ENCODE peak calls at places on chromosome 2, in six cellular contexts. One of them, this sample, is unnamed.

GRCh38 chr2:236200378-236200777 is 32.2 kb upstream of the GBX2 start:
- DNase-seq in substantia nigra: no peak
- DNase-seq in frontal cortex: no peak
- DNase-seq in stimulated activated CD4-positive, alpha-beta T cell treated with anti-CD3 and anti-CD28 coated beads, Interleukin-12 subunit alpha, Interleukin-12 subunit beta, amount 100 ng/mL, for 48 hours: no peak
- DNase-seq in hypothalamus: no peak
- DNase-seq in Caki2: no peak
- DNase-seq in this sample: no peak

GRCh38 chr2:191218292-191218898 is 26.8 kb upstream of the MYO1B start:
- DNase-seq in substantia nigra: no peak
- DNase-seq in hypothalamus: no peak
- DNase-seq in Caki2: peak
- DNase-seq in stimulated activated CD4-positive, alpha-beta T cell treated with anti-CD3 and anti-CD28 coated beads, Interleukin-12 subunit alpha, Interleukin-12 subunit beta, amount 100 ng/mL, for 48 hours: no peak
- DNase-seq in frontal cortex: peak
- DNase-seq in this sample: peak

GRCh38 chr2:61926921-61927477 is 21.5 kb downstream of the COMMD1 start:
- DNase-seq in hypothalamus: no peak
- DNase-seq in stimulated activated CD4-positive, alpha-beta T cell treated with anti-CD3 and anti-CD28 coated beads, Interleukin-12 subunit alpha, Interleukin-12 subunit beta, amount 100 ng/mL, for 48 hours: no peak
- DNase-seq in substantia nigra: no peak
- DNase-seq in frontal cortex: no peak
- DNase-seq in Caki2: no peak
- DNase-seq in this sample: no peak

GRCh38 chr2:108536133-108536780 is 2.0 kb downstream of the LIMS1 start:
- DNase-seq in substantia nigra: no peak
- DNase-seq in stimulated activated CD4-positive, alpha-beta T cell treated with anti-CD3 and anti-CD28 coated beads, Interleukin-12 subunit alpha, Interleukin-12 subunit beta, amount 100 ng/mL, for 48 hours: no peak
- DNase-seq in Caki2: peak
- DNase-seq in frontal cortex: no peak
- DNase-seq in hypothalamus: no peak
- DNase-seq in this sample: peak

GRCh38 chr2:88038263-88039105 is 17.1 kb downstream of the KRCC1 start:
- DNase-seq in substantia nigra: no peak
- DNase-seq in Caki2: peak
- DNase-seq in frontal cortex: no peak
- DNase-seq in hypothalamus: no peak
- DNase-seq in stimulated activated CD4-positive, alpha-beta T cell treated with anti-CD3 and anti-CD28 coated beads, Interleukin-12 subunit alpha, Interleukin-12 subunit beta, amount 100 ng/mL, for 48 hours: no peak
- DNase-seq in this sample: peak

GRCh38 chr2:18719978-18720775 is 130.8 kb upstream of the NT5C1B start:
- DNase-seq in substantia nigra: no peak
- DNase-seq in stimulated activated CD4-positive, alpha-beta T cell treated with anti-CD3 and anti-CD28 coated beads, Interleukin-12 subunit alpha, Interleukin-12 subunit beta, amount 100 ng/mL, for 48 hours: no peak
- DNase-seq in frontal cortex: no peak
- DNase-seq in Caki2: peak
- DNase-seq in hypothalamus: no peak
- DNase-seq in this sample: peak

GRCh38 chr2:120577896-120578295 is 157.8 kb upstream of the GLI2 start:
- DNase-seq in substantia nigra: no peak
- DNase-seq in stimulated activated CD4-positive, alpha-beta T cell treated with anti-CD3 and anti-CD28 coated beads, Interleukin-12 subunit alpha, Interleukin-12 subunit beta, amount 100 ng/mL, for 48 hours: no peak
- DNase-seq in hypothalamus: no peak
- DNase-seq in frontal cortex: no peak
- DNase-seq in Caki2: no peak
- DNase-seq in this sample: no peak

GRCh38 chr2:21754164-21754788 is 630.5 kb downstream of the TDRD15 start:
- DNase-seq in Caki2: no peak
- DNase-seq in substantia nigra: no peak
- DNase-seq in hypothalamus: no peak
- DNase-seq in stimulated activated CD4-positive, alpha-beta T cell treated with anti-CD3 and anti-CD28 coated beads, Interleukin-12 subunit alpha, Interleukin-12 subunit beta, amount 100 ng/mL, for 48 hours: no peak
- DNase-seq in frontal cortex: no peak
- DNase-seq in this sample: no peak

GRCh38 chr2:171318463-171318934 is 115.3 kb downstream of the METTL8 start:
- DNase-seq in stimulated activated CD4-positive, alpha-beta T cell treated with anti-CD3 and anti-CD28 coated beads, Interleukin-12 subunit alpha, Interleukin-12 subunit beta, amount 100 ng/mL, for 48 hours: no peak
- DNase-seq in substantia nigra: peak
- DNase-seq in hypothalamus: peak
- DNase-seq in Caki2: no peak
- DNase-seq in frontal cortex: no peak
- DNase-seq in this sample: peak

GRCh38 chr2:105868060-105868459 is 123.3 kb downstream of the NCK2 start:
- DNase-seq in frontal cortex: no peak
- DNase-seq in Caki2: no peak
- DNase-seq in substantia nigra: no peak
- DNase-seq in hypothalamus: no peak
- DNase-seq in stimulated activated CD4-positive, alpha-beta T cell treated with anti-CD3 and anti-CD28 coated beads, Interleukin-12 subunit alpha, Interleukin-12 subunit beta, amount 100 ng/mL, for 48 hours: no peak
- DNase-seq in this sample: no peak

GRCh38 chr2:10414000-10414451 is 34.1 kb downstream of the ODC1 start:
- DNase-seq in substantia nigra: no peak
- DNase-seq in frontal cortex: no peak
- DNase-seq in stimulated activated CD4-positive, alpha-beta T cell treated with anti-CD3 and anti-CD28 coated beads, Interleukin-12 subunit alpha, Interleukin-12 subunit beta, amount 100 ng/mL, for 48 hours: no peak
- DNase-seq in hypothalamus: no peak
- DNase-seq in Caki2: no peak
- DNase-seq in this sample: no peak

GRCh38 chr2:10584843-10585475 is 104.8 kb downstream of the NOL10 start:
- DNase-seq in hypothalamus: no peak
- DNase-seq in substantia nigra: no peak
- DNase-seq in frontal cortex: no peak
- DNase-seq in stimulated activated CD4-positive, alpha-beta T cell treated with anti-CD3 and anti-CD28 coated beads, Interleukin-12 subunit alpha, Interleukin-12 subunit beta, amount 100 ng/mL, for 48 hours: no peak
- DNase-seq in Caki2: peak
- DNase-seq in this sample: peak

GRCh38 chr2:28991462-28991861 is 10.4 kb downstream of the TOGARAM2 start:
- DNase-seq in stimulated activated CD4-positive, alpha-beta T cell treated with anti-CD3 and anti-CD28 coated beads, Interleukin-12 subunit alpha, Interleukin-12 subunit beta, amount 100 ng/mL, for 48 hours: no peak
- DNase-seq in substantia nigra: no peak
- DNase-seq in Caki2: no peak
- DNase-seq in frontal cortex: no peak
- DNase-seq in hypothalamus: no peak
- DNase-seq in this sample: no peak

GRCh38 chr2:118940486-118941120 is 1.4 kb upstream of the MARCO start:
- DNase-seq in stimulated activated CD4-positive, alpha-beta T cell treated with anti-CD3 and anti-CD28 coated beads, Interleukin-12 subunit alpha, Interleukin-12 subunit beta, amount 100 ng/mL, for 48 hours: no peak
- DNase-seq in Caki2: no peak
- DNase-seq in substantia nigra: no peak
- DNase-seq in hypothalamus: no peak
- DNase-seq in frontal cortex: no peak
- DNase-seq in this sample: no peak

GRCh38 chr2:182854405-182855105 is 11.9 kb downstream of the FRZB start:
- DNase-seq in hypothalamus: no peak
- DNase-seq in substantia nigra: no peak
- DNase-seq in Caki2: no peak
- DNase-seq in frontal cortex: no peak
- DNase-seq in stimulated activated CD4-positive, alpha-beta T cell treated with anti-CD3 and anti-CD28 coated beads, Interleukin-12 subunit alpha, Interleukin-12 subunit beta, amount 100 ng/mL, for 48 hours: no peak
- DNase-seq in this sample: no peak

GRCh38 chr2:25378731-25379490 is 37.2 kb upstream of the DNMT3A start:
- DNase-seq in stimulated activated CD4-positive, alpha-beta T cell treated with anti-CD3 and anti-CD28 coated beads, Interleukin-12 subunit alpha, Interleukin-12 subunit beta, amount 100 ng/mL, for 48 hours: no peak
- DNase-seq in substantia nigra: no peak
- DNase-seq in hypothalamus: no peak
- DNase-seq in Caki2: no peak
- DNase-seq in frontal cortex: no peak
- DNase-seq in this sample: peak

GRCh38 chr2:176464886-176465564 is 195.8 kb downstream of the MTX2 start:
- DNase-seq in hypothalamus: peak
- DNase-seq in stimulated activated CD4-positive, alpha-beta T cell treated with anti-CD3 and anti-CD28 coated beads, Interleukin-12 subunit alpha, Interleukin-12 subunit beta, amount 100 ng/mL, for 48 hours: no peak
- DNase-seq in substantia nigra: no peak
- DNase-seq in Caki2: no peak
- DNase-seq in frontal cortex: no peak
- DNase-seq in this sample: no peak